ENCODE peak calls at places on chromosomes 2 and 18, in five cellular contexts. W, G, Z, A and R are unnamed samples.

GRCh38 chr2:167182403-167182802 is 294.1 kb downstream of the XIRP2 start:
- DNase-seq in W (no peak), G (no peak), A (no peak), Z (no peak), R (no peak)

GRCh38 chr18:7743256-7743655 is 176.1 kb downstream of the PTPRM start:
- DNase-seq in G (no peak), W (no peak), Z (no peak), A (no peak), R (no peak)

GRCh38 chr2:16368328-16368727 is 297.3 kb downstream of the CYRIA start:
- DNase-seq in G (no peak), W (no peak), Z (no peak), A (no peak), R (no peak)

GRCh38 chr18:55407191-55407590 is 180.8 kb downstream of the TCF4 start:
- DNase-seq in Z (no peak), W (no peak), A (no peak), G (no peak), R (no peak)

GRCh38 chr2:215394102-215394805 is 41.6 kb downstream of the FN1 start:
- DNase-seq in G (no peak), A (no peak), Z (no peak), W (no peak), R (no peak)

GRCh38 chr18:63951302-63951705 is 2.2 kb downstream of the HMSD start:
- DNase-seq in W (peak; percentile 60), G (no peak), A (no peak), Z (peak; percentile 35), R (no peak)

GRCh38 chr2:7031424-7032245 is 114.4 kb downstream of the RNF144A start:
- DNase-seq in G (peak; percentile 96), Z (peak; percentile 24), A (no peak), W (peak; percentile 100), R (no peak)

GRCh38 chr2:34316788-34317187 is 717.7 kb upstream of the FAM98A start:
- DNase-seq in W (no peak), Z (no peak), A (no peak), G (no peak), R (no peak)

GRCh38 chr2:196403471-196403870 is 232.1 kb upstream of the STK17B start:
- DNase-seq in Z (peak; percentile 86), W (peak; percentile 52), A (no peak), G (no peak), R (no peak)

GRCh38 chr18:75754433-75754832 is 326.9 kb upstream of the SMIM21 start:
- DNase-seq in G (no peak), W (no peak), A (no peak), Z (no peak), R (no peak)

GRCh38 chr18:34158881-34159690 is 65.6 kb downstream of the NOL4 start:
- DNase-seq in Z (peak; percentile 62), A (peak; percentile 87), G (peak; percentile 17), W (no peak), R (peak; percentile 95)

GRCh38 chr2:83168377-83168776 is 1290.7 kb downstream of the SUCLG1 start:
- DNase-seq in Z (no peak), W (no peak), G (no peak), A (no peak), R (no peak)

GRCh38 chr18:6150481-6150880 is 255.2 kb upstream of the TMEM200C start:
- DNase-seq in Z (no peak), G (no peak), W (no peak), A (no peak), R (no peak)

GRCh38 chr2:2826209-2826551 is 495.1 kb upstream of the MYT1L start:
- DNase-seq in A (peak; percentile 16), Z (no peak), G (peak; percentile 13), W (no peak), R (no peak)

GRCh38 chr18:62991959-62992358 is 276.6 kb downstream of the PHLPP1 start:
- DNase-seq in Z (no peak), G (no peak), A (no peak), W (no peak), R (no peak)

GRCh38 chr2:223815884-223816570 is 21.4 kb downstream of the AP1S3 start:
- DNase-seq in A (no peak), Z (peak; percentile 90), W (peak; percentile 56), G (no peak), R (no peak)

GRCh38 chr18:63152791-63153190 is 166.8 kb downstream of the BCL2 start:
- DNase-seq in G (no peak), W (no peak), A (no peak), Z (no peak), R (no peak)

GRCh38 chr2:208373460-208374089 is 33.0 kb upstream of the PTH2R start:
- DNase-seq in W (peak; percentile 73), A (peak; percentile 77), Z (peak; percentile 42), G (no peak), R (peak; percentile 70)

GRCh38 chr18:44536041-44536440 is 144.6 kb upstream of the SETBP1 start:
- DNase-seq in W (peak; percentile 53), G (no peak), A (no peak), Z (peak; percentile 90), R (no peak)

GRCh38 chr2:127503491-127503890 is 22.8 kb downstream of the IWS1 start:
- DNase-seq in Z (no peak), G (no peak), A (no peak), W (no peak), R (no peak)

GRCh38 chr2:113167115-113167932 is 6.4 kb upstream of the PSD4 start:
- DNase-seq in G (peak; percentile 82), A (no peak), W (no peak), Z (no peak), R (no peak)

GRCh38 chr2:69214898-69215297 is 172.1 kb downstream of the GFPT1 start:
- DNase-seq in G (no peak), A (peak; percentile 57), Z (peak; percentile 76), W (peak; percentile 25), R (no peak)

GRCh38 chr2:40200516-40200915 is 251.4 kb downstream of the SLC8A1 start:
- DNase-seq in G (no peak), Z (peak; percentile 56), W (no peak), A (no peak), R (no peak)

GRCh38 chr2:289362-290089 is 1.6 kb upstream of the ALKAL2 start:
- DNase-seq in G (peak; percentile 30), Z (peak; percentile 9), W (peak; percentile 25), A (peak; percentile 64), R (peak; percentile 31)

GRCh38 chr2:183543731-183544130 is 419.5 kb downstream of the NUP35 start:
- DNase-seq in W (peak; percentile 41), G (peak; percentile 66), Z (no peak), A (no peak), R (no peak)

GRCh38 chr2:216023055-216023648 is 9.8 kb upstream of the MREG start:
- DNase-seq in W (peak; percentile 74), Z (peak; percentile 40), A (peak; percentile 72), G (peak; percentile 58), R (peak; percentile 77)

GRCh38 chr2:33442528-33443069 is 33.9 kb upstream of the RASGRP3 start:
- DNase-seq in W (no peak), A (no peak), Z (no peak), G (no peak), R (no peak)

GRCh38 chr2:28364611-28365010 is 28.0 kb upstream of the FOSL2 start:
- DNase-seq in A (no peak), G (no peak), Z (peak; percentile 37), W (no peak), R (peak; percentile 21)

GRCh38 chr18:69491576-69491975 is 90.9 kb downstream of the DOK6 start:
- DNase-seq in G (no peak), A (no peak), Z (no peak), W (no peak), R (no peak)

GRCh38 chr2:66498597-66498910 is 63.6 kb downstream of the MEIS1 start:
- DNase-seq in Z (no peak), A (no peak), G (no peak), W (no peak), R (no peak)

GRCh38 chr2:1633092-1633721 is 111.1 kb downstream of the PXDN start:
- DNase-seq in G (peak; percentile 59), Z (no peak), W (peak; percentile 79), A (no peak), R (no peak)

GRCh38 chr2:6081542-6081872 is 389.3 kb downstream of the SOX11 start:
- DNase-seq in W (no peak), A (no peak), Z (no peak), G (no peak), R (no peak)

DNA sequence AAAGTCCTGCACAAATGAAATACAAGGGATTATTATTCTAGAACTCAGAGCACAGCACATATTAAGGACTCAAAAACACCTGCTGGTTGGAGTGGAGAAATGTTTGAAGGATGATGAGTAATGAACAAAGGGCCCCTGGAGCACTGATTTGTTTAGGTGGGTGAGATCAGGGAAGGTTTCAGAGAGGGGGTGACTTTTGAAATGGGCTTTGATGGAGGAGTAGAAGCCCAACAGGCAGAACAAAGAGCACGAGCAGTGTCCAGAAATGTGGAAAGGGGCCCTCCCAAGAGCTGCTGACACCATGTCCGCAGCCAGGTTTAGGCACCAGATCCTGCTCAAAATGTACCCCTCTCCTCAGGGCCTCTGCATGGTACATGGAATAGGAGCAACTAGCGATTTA is 23.8 kb downstream of the KCNK3 start:
- DNase-seq in A (no peak), G (no peak), Z (no peak), W (no peak), R (no peak)
- H3K4me1 ChIP-seq in A (peaks cover 11% of the 10 kb centered on the region), G (peaks cover 7% of the 10 kb centered on the region), Z (peaks cover 8% of the 10 kb centered on the region), W (peaks cover 12% of the 10 kb centered on the region), R (no peaks in the 10 kb centered on the region)

GRCh38 chr2:218067523-218067922 is 1.5 kb upstream of the RUFY4 start:
- DNase-seq in A (no peak), W (no peak), Z (no peak), G (no peak), R (no peak)
- H3K4me1 ChIP-seq in A (no peaks in the 10 kb centered on the region), W (no peaks in the 10 kb centered on the region), Z (no peaks in the 10 kb centered on the region), G (no peaks in the 10 kb centered on the region), R (no peaks in the 10 kb centered on the region)

DNA sequence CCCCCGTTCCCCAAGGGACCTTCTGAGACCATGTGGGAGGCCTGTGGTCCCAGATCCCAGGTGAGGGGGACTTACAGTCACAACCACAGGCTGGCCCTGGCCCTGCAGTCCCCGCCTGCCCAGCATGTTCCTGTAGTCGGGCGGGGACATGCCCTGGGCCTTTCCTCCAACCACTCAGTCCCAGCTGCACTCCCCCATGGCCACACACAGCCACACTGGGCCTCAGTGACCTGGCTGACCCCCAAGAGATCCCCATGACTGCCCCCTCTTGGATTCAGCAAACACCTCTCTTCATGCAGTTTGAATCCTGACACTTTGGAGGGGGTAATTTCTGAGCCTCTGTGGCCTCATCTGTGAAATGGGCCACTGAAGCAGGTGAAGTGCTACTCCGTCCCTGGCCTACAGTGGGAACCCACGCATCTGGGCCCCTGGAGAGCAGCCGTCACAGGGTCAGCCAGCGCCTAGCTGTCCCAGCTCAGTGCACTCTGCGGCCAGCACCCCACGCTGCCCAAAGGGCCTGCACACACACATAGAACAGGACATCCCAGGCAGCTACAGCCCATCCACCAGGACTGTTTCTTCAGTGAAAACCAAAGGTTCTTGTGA is 12.7 kb upstream of the ARHGEF4 start:
- DNase-seq in Z (no peak), A (no peak), G (no peak), W (no peak), R (no peak)
- H3K4me1 ChIP-seq in Z (no peaks in the 10 kb centered on the region), A (peaks cover 4% of the 10 kb centered on the region), G (no peaks in the 10 kb centered on the region), W (peaks cover 46% of the 10 kb centered on the region), R (peaks cover 4% of the 10 kb centered on the region)

GRCh38 chr2:120738786-120739771 is 3.4 kb downstream of the GLI2 start:
- DNase-seq in W (peak; percentile 17), G (peak; percentile 77), Z (no peak), A (no peak), R (peak; percentile 74)
- H3K4me1 ChIP-seq in W (peaks cover 27% of the 10 kb centered on the region), G (no peaks in the 10 kb centered on the region), Z (peaks cover 10% of the 10 kb centered on the region), A (peaks cover 11% of the 10 kb centered on the region), R (peaks cover 20% of the 10 kb centered on the region)